ENCODE peak calls at places on chromosomes 2 and 18, in five cellular contexts. P is OCI-LY7; E is lung; Y is Panc1; F is CD8-positive, alpha-beta T cell. X is an unnamed sample.
A peak's percentile ranks its signal among the peaks of the same experiment; 100 is the strongest.

GRCh38 chr2:176817061-176817565 is 395.5 kb upstream of the HNRNPA3 start:
- DNase-seq in P (peak; percentile 15), E (no peak), Y (no peak), F (peak; percentile 37), X (no peak)

GRCh38 chr2:36358317-36358659 is 2.7 kb downstream of the CRIM1 start:
- DNase-seq in P (no peak), E (no peak), Y (no peak), F (no peak), X (no peak)

GRCh38 chr18:41391616-41392610 is 563.1 kb upstream of the PIK3C3 start:
- DNase-seq in P (no peak), E (no peak), Y (peak; percentile 4), F (no peak), X (no peak)

GRCh38 chr2:134287323-134287722 is 33.5 kb downstream of the MGAT5 start:
- DNase-seq in P (no peak), E (no peak), Y (no peak), F (no peak), X (no peak)

GRCh38 chr2:65557616-65558573 is 125.5 kb upstream of the SPRED2 start:
- DNase-seq in P (no peak), E (no peak), Y (no peak), F (no peak), X (no peak)

GRCh38 chr2:102474785-102475184 is 1.8 kb downstream of the SLC9A4 start:
- DNase-seq in P (no peak), E (no peak), Y (no peak), F (no peak), X (no peak)

GRCh38 chr2:17271401-17271800 is 246.8 kb downstream of the RAD51AP2 start:
- DNase-seq in P (no peak), E (no peak), Y (no peak), F (no peak), X (no peak)

GRCh38 chr2:203361922-203362321 is 33.7 kb downstream of the ABI2 start:
- DNase-seq in P (no peak), E (no peak), Y (no peak), F (no peak), X (no peak)

GRCh38 chr2:190068764-190069163 is 6.2 kb upstream of the MSTN start:
- DNase-seq in P (no peak), E (no peak), Y (no peak), F (no peak), X (no peak)

GRCh38 chr2:157839822-157840221 is 36.3 kb downstream of the ACVR1 start:
- DNase-seq in P (no peak), E (no peak), Y (no peak), F (no peak), X (no peak)

GRCh38 chr2:32951672-32952071 is 4.9 kb downstream of the LTBP1 start:
- DNase-seq in P (peak; percentile 44), E (no peak), Y (no peak), F (no peak), X (no peak)

GRCh38 chr2:204268971-204269370 is 276.3 kb upstream of the PARD3B start:
- DNase-seq in P (no peak), E (no peak), Y (no peak), F (no peak), X (no peak)

GRCh38 chr2:23761638-23762037 is 165.3 kb downstream of the ATAD2B start:
- DNase-seq in P (no peak), E (no peak), Y (no peak), F (no peak), X (no peak)

GRCh38 chr2:160516547-160517365 is 23.1 kb upstream of the RBMS1 start:
- DNase-seq in P (no peak), E (no peak), Y (no peak), F (no peak), X (no peak)

GRCh38 chr18:58402951-58403702 is 225.8 kb downstream of the ALPK2 start:
- DNase-seq in P (no peak), E (no peak), Y (no peak), F (no peak), X (no peak)

GRCh38 chr2:68031546-68032160 is 31.2 kb downstream of the C1D start:
- DNase-seq in P (peak; percentile 70), E (no peak), Y (peak; percentile 25), F (no peak), X (no peak)

GRCh38 chr18:58997811-58998337 is 133.2 kb downstream of the ZNF532 start:
- DNase-seq in P (no peak), E (no peak), Y (no peak), F (no peak), X (no peak)

GRCh38 chr2:231046908-231047269 is 9.6 kb downstream of the C2orf72 start:
- DNase-seq in P (no peak), E (no peak), Y (no peak), F (no peak), X (no peak)

GRCh38 chr2:71261534-71261933 is 34.6 kb upstream of the PAIP2B start:
- DNase-seq in P (no peak), E (no peak), Y (no peak), F (no peak), X (no peak)

GRCh38 chr2:171287036-171287435 is 126.3 kb upstream of the TLK1 start:
- DNase-seq in P (no peak), E (no peak), Y (no peak), F (no peak), X (no peak)

DNA sequence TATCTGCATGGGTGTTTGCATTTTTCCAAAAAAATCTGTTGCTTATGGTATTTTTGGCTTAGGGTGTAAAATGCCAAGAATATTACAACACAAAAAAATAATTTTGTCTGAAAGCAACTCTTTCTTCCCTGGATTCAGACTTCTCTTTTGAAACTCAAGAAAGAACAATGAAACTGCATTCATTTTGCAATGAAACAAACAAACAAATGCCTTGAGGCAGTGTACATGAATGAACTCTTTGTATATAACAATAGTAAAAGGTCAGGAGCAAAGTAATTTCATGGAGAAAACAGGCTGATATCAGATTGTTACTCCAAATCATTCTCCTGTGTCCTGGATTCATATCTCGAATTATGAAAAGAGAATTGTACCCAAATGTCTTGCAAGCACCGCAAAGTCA is 301.6 kb upstream of the CDH20 start:
- DNase-seq in P (no peak), E (no peak), Y (no peak), F (no peak), X (no peak)
- H3K27ac ChIP-seq in P (no peak overlapping the region), E (no peak overlapping the region), Y (no peak overlapping the region), F (no peak overlapping the region), X (no peak overlapping the region)

GRCh38 chr2:101401906-101402305 is 14.6 kb upstream of the CREG2 start:
- DNase-seq in P (no peak), E (no peak), Y (no peak), F (no peak), X (no peak)
- TF ChIP-seq CTCF in P (peak; percentile 45), E (no peak), Y (peak; percentile 49), F (no peak), X (no peak)

DNA sequence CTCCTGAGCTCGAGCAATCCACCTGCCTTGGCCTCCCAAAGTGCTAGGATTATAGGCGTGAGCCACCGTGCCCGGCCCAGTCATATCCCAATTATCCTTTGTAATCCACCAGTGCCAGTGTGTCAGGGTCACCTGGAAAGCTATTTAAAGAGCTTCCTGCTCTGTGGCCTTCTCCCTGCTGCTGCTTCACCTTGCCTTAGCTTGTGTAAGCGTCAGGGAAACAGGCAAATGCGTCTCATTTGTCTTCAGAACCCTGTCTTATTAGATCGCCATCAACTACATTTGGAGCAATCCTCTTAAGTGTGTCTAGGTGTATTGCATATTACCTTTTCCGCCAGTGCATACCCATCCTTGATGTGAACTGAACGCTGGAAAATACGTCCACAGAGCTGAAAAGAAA is 10.2 kb downstream of the KIF5C start:
- DNase-seq in P (no peak), E (no peak), Y (no peak), F (no peak), X (no peak)
- H3K4me3 ChIP-seq in P (no peak overlapping the region), E (no peak overlapping the region), Y (no peak overlapping the region), F (no peak overlapping the region), X (no peak overlapping the region)

GRCh38 chr2:201194097-201194496 is 11.2 kb downstream of the CASP10 start:
- DNase-seq in P (peak; percentile 54), E (no peak), Y (no peak), F (no peak), X (no peak)
- H3K27ac ChIP-seq in P (no peak overlapping the region), E (no peak overlapping the region), Y (no peak overlapping the region), F (peak overlapping the region; percentile 1), X (no peak overlapping the region)

DNA sequence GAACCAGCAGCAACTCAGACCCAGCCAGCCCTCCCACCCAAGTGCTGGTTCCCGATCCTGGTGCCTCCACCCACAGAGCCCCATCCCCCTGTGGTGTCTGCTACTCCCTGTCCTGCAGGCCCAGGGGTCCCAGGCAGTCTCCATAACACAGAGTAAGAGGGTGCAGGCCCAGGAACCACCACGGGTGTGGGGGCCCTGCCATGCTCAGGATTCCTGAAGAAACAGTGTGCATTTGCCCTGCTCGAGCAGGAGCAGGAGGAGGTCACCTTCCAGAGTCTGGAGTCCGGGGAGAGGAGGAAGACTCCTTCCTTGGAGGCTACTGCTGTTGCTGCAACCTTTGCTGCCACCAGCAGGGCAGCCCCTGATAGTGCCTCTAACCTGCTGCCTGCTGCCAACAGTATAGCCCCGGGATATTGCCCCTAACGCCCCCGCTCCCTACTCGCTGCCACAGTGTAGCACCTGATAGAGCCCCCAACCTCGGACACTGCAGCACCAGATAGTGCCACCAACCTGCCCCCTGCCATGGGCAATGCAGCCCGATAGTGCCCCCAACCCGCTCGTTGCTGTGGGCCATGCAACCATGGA is 46.8 kb upstream of the ANKRD62 start:
- DNase-seq in P (no peak), E (no peak), Y (no peak), F (no peak), X (no peak)
- TF ChIP-seq CTCF in P (no peak), E (no peak), Y (peak; percentile 52), F (no peak), X (no peak)

DNA sequence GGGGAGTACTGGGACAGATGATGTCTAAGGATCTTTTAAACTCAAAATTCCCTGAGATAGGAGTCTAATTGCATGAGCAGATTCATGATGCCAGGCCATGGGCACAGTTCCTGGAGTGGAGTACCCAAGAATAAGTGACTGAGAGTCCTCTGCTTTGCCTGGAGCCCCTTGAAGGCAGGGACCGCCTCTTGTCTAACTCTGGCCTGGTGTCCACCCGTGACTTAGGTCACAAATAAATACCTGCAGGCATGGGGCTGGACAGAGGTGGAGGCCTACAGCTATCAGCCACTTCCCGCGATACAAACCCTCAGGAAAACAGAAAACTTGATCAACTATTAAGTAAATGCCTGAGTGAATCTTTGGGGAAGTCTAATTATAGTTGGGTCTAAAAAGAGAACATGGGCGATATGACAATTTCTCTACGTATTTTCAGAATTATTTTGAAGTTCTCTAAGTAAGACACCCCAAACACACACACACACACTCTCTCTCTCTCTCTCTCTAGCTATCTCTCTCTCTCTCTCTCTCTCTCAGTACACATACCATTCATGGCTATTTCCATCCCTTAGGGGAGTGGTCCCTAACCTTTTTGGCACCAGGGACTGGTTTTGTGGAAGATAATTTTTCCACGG is 1.8 kb upstream of the WIPF1 start:
- DNase-seq in P (peak; percentile 17), E (no peak), Y (no peak), F (no peak), X (no peak)
- H3K4me3 ChIP-seq in P (peak overlapping the region; percentile 36), E (no peak overlapping the region), Y (no peak overlapping the region), F (peak overlapping the region; percentile 59), X (no peak overlapping the region)

DNA sequence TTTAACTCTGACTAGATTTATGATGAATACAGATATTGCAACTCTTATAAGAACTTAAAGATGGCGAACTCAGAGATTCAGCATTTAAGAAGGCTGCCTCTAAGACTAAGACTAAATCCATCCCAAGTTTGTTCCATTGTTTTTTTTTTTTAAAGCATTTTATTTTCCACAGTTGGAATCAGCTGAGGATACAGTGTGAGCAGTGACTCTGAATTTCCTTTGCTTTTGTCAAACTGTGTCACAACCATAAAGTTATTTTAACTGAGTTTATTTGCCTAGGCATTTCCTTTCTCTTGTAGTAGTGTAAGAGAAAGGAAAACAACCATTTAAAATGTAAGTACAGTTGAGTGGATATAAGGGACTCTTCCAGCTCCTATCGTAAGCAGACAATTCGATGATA is 63.9 kb downstream of the ZEB2 start:
- DNase-seq in P (no peak), E (no peak), Y (no peak), F (no peak), X (no peak)
- H3K27ac ChIP-seq in P (no peak overlapping the region), E (no peak overlapping the region), Y (no peak overlapping the region), F (no peak overlapping the region), X (peak overlapping the region; percentile 3)

GRCh38 chr2:169877406-169877805 is 50.2 kb downstream of the UBR3 start:
- DNase-seq in P (peak; percentile 9), E (no peak), Y (no peak), F (no peak), X (no peak)
- TF ChIP-seq CTCF in P (peak; percentile 60), E (no peak), Y (peak; percentile 28), F (peak; percentile 30), X (peak; percentile 30)